ENCODE peak calls at places on chromosomes 5 and 9, in ten cellular contexts. P, U, W, Y, N, J, V, H, A and Q are unnamed samples.

GRCh38 chr5:107040907-107041306 is 629.8 kb downstream of the EFNA5 start:
- DNase-seq in V (no peak), H (no peak), P (no peak), Y (no peak), U (no peak), N (no peak), W (no peak), A (no peak), J (no peak), Q (no peak)

GRCh38 chr5:93916872-93917271 is 175.5 kb upstream of the POU5F2 start:
- DNase-seq in W (no peak), V (no peak), J (no peak), Y (no peak), N (no peak), U (no peak), P (no peak), A (no peak), H (no peak), Q (no peak)

GRCh38 chr9:129885018-129885669 is 49.9 kb downstream of the USP20 start:
- DNase-seq in N (no peak), U (no peak), P (peak; percentile 48), A (peak; percentile 38), H (peak; percentile 64), V (no peak), Y (no peak), J (peak; percentile 67), W (no peak), Q (peak; percentile 93)

GRCh38 chr5:56663523-56663922 is 151.8 kb upstream of the MAP3K1 start:
- DNase-seq in V (no peak), W (no peak), J (peak; percentile 21), N (no peak), Y (no peak), A (no peak), H (no peak), U (no peak), P (no peak), Q (no peak)

GRCh38 chr9:125611366-125611765 is 95.6 kb downstream of the MAPKAP1 start:
- DNase-seq in J (no peak), U (no peak), Y (no peak), V (no peak), W (no peak), N (no peak), P (no peak), A (no peak), H (no peak), Q (no peak)

GRCh38 chr5:77972545-77973252 is 196.6 kb upstream of the TBCA start:
- DNase-seq in V (no peak), P (no peak), U (no peak), Y (no peak), H (no peak), J (peak; percentile 74), A (no peak), W (no peak), N (no peak), Q (no peak)

GRCh38 chr5:8060235-8061139 is 191.5 kb downstream of the MTRR start:
- DNase-seq in Y (no peak), P (no peak), W (peak; percentile 20), A (no peak), H (no peak), U (no peak), J (no peak), V (no peak), N (no peak), Q (no peak)

GRCh38 chr5:71974165-71974564 is 133.1 kb upstream of the MAP1B start:
- DNase-seq in U (no peak), V (no peak), P (no peak), H (no peak), J (no peak), A (no peak), N (no peak), W (no peak), Y (no peak), Q (no peak)

GRCh38 chr9:88258587-88258986 is 120.3 kb upstream of the SPATA31C2 start:
- DNase-seq in Y (no peak), A (no peak), P (peak; percentile 45), V (no peak), N (no peak), U (peak; percentile 64), J (no peak), W (peak; percentile 17), H (no peak), Q (no peak)

GRCh38 chr9:121645003-121645402 is 6.4 kb upstream of the DAB2IP start:
- DNase-seq in Y (no peak), U (no peak), A (no peak), P (no peak), W (peak; percentile 73), H (no peak), J (no peak), N (no peak), V (no peak), Q (no peak)

GRCh38 chr5:72221099-72221498 is 98.9 kb downstream of the MRPS27 start:
- DNase-seq in H (no peak), U (no peak), J (no peak), P (no peak), A (no peak), W (no peak), N (no peak), Y (no peak), V (no peak), Q (no peak)